ENCODE peak calls at places on chromosomes 4 and X, in five cellular contexts. P is bronchial epithelial cell, W is pancreas, K is prostate gland, E is lower leg skin. I is an unnamed sample.

GRCh38 chrX:133983243-133983973 is 2.0 kb downstream of the GPC3 start:
- DNase-seq in E (no peak), W (no peak), P (no peak), K (no peak), I (no peak)

GRCh38 chrX:57772637-57773036 is 92.6 kb upstream of the NLRP2B start:
- DNase-seq in E (no peak), W (no peak), P (no peak), K (no peak), I (peak)

GRCh38 chr4:41746440-41747229 is 1.9 kb downstream of the PHOX2B start:
- DNase-seq in E (no peak), K (no peak), W (no peak), P (no peak), I (no peak)

GRCh38 chrX:57329008-57329407 is 42.5 kb downstream of the FAAH2 start:
- DNase-seq in W (no peak), E (no peak), K (no peak), P (peak), I (peak)

GRCh38 chr4:14934704-14935390 is 67.4 kb upstream of the CPEB2 start:
- DNase-seq in P (no peak), K (no peak), W (no peak), E (no peak), I (no peak)

GRCh38 chr4:94127707-94128328 is 79.8 kb upstream of the SMARCAD1 start:
- DNase-seq in W (no peak), P (peak), E (no peak), K (no peak), I (peak)

GRCh38 chr4:926538-926937 is 5.6 kb downstream of the GAK start:
- DNase-seq in W (no peak), K (no peak), P (peak), E (peak), I (peak)

GRCh38 chr4:17063870-17064269 is 165.4 kb upstream of the LDB2 start:
- DNase-seq in P (no peak), E (no peak), K (no peak), W (no peak), I (no peak)

GRCh38 chrX:96764864-96765263 is 80.2 kb downstream of the DIAPH2 start:
- DNase-seq in W (no peak), E (no peak), P (no peak), K (no peak), I (no peak)

GRCh38 chrX:3501833-3502535 is 155.5 kb upstream of the MXRA5 start:
- DNase-seq in K (peak), W (no peak), E (no peak), P (peak), I (peak)

GRCh38 chr4:20464381-20464780 is 212.7 kb downstream of the SLIT2 start:
- DNase-seq in K (no peak), P (peak), E (no peak), W (no peak), I (peak)

GRCh38 chrX:116031331-116031730 is 139.2 kb upstream of the AGTR2 start:
- DNase-seq in E (no peak), W (no peak), P (no peak), K (no peak), I (peak)

GRCh38 chrX:150165776-150166610 is 197.1 kb upstream of the MAMLD1 start:
- DNase-seq in W (no peak), K (no peak), P (no peak), E (no peak), I (no peak)

GRCh38 chrX:107559506-107559905 is 68.8 kb upstream of the PRPS1 start:
- DNase-seq in W (no peak), E (peak), P (no peak), K (no peak), I (no peak)

GRCh38 chr4:25807101-25807728 is 55.6 kb downstream of the SEL1L3 start:
- DNase-seq in E (peak), P (no peak), K (no peak), W (no peak), I (no peak)

GRCh38 chrX:118577041-118577440 is 81.4 kb downstream of the DOCK11 start:
- DNase-seq in E (no peak), K (peak), W (peak), P (no peak), I (no peak)

GRCh38 chr4:95544433-95545103 is 4.2 kb downstream of the UNC5C start:
- DNase-seq in E (no peak), K (no peak), W (no peak), P (no peak), I (no peak)
- H3K4me3 ChIP-seq in E (no peak), K (no peak), W (no peak), P (no peak), I (no peak)

GRCh38 chrX:9940397-9940796 is 26.8 kb upstream of the CLDN34 start:
- DNase-seq in W (no peak), K (no peak), E (no peak), P (peak), I (peak)
- TF ChIP-seq CTCF in W (no peak), K (no peak), E (no peak), P (no peak), I (no peak)

DNA sequence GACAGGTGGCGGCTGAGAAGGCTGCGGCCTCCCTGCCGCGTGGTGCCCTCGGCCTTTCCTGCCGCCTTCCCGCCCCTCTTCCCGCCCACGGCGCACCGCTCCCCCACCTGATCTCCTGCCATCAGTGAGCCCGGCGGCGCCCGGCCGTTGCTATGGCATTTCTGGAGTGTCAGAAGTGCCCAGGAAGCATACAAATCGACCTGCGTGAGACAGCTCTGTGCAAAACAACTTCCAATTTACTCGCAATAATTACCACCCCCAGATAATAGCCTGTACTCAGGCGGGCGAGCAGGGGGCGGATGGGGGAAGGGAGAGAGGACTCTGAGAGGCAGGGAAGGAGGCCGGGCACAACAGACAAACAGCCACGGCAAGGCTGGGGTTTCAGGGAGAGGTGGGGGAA is 16.6 kb upstream of the ERCC6L start:
- DNase-seq in E (no peak), W (peak), K (no peak), P (no peak), I (no peak)
- H3K4me3 ChIP-seq in E (no peak), W (no peak), K (no peak), P (no peak), I (no peak)

DNA sequence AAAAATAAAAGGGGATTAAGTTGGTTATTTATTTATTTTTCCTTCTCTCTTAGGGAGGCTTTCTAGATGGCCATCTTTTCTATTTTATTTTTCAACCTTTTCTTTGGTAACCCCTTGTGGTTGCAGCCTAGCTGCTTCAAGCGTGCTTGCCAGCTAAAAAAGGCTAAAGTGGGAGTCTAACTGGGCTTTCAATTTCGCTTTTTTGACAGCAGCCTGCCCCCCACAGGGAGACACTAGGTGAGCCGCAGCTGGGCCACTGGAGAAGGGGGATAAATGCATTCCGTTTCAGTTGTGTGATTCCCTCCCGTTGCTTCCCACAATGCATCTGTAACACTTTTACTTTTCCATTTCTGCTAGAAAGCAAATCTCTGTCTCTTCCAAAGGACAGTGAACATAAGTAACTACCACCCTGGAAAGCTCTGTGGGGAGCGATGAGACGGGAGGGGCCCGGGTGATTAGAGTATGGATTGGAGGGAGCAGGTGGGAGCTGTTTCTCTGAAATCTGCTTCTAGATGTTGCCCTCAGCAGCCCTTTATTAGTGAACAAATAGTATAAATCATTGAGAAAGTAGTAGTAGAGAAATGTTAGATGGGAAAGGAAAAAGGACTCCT is 86.2 kb upstream of the RAPGEF2 start:
- DNase-seq in W (no peak), P (no peak), K (no peak), E (no peak), I (no peak)
- TF ChIP-seq CTCF in W (no peak), P (no peak), K (no peak), E (no peak), I (no peak)

GRCh38 chrX:48798318-48798717 is 3.5 kb upstream of the HDAC6 start:
- DNase-seq in E (no peak), K (no peak), P (no peak), W (no peak), I (no peak)
- H3K4me3 ChIP-seq in E (no peak), K (no peak), P (no peak), W (no peak), I (no peak)

DNA sequence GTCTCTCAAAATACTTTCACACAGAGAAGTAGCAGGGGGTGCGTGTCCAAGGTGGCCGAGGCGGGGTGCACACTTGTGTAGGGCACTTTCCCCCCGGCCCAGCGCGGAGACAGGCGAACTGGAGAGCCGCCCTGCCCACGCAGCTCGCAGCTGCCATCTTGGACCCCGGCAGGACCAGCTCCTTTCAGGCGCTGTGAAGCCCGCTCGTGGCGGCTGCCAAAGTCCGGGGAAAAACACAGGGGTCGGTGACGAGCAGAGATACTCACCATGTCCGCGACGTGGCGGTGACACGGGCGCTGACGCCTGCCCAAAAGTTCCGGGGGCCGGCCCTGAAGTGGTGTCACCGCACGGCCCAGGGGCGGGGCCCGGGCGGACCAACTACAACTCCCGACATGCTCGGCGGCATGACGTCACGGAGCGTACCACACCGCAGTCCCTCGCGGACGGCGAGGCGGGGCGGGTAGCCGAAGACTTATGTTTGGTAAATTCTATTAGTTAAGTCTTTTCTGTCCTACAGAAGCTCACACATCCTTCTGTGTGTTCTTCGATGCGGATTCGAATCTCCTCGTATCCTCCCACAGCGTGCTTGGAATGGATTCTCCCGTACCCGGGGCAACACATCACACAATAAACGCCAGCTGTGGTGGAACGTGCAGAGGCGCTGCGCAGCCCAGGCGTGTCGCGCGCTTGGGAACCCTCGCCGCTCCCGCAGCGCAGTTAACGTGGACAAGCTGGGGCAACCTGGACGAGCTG is at the start of gene UFSP2:
- DNase-seq in E (peak), W (peak), K (peak), P (peak), I (peak)
- TF ChIP-seq CTCF in E (no peak), W (no peak), K (peak), P (no peak), I (no peak)

GRCh38 chr4:118034061-118034785 is at the start of gene NDST3:
- DNase-seq in K (peak), E (no peak), W (no peak), P (peak), I (peak)
- H3K4me3 ChIP-seq in K (peak), E (no peak), W (peak), P (peak), I (peak)

DNA sequence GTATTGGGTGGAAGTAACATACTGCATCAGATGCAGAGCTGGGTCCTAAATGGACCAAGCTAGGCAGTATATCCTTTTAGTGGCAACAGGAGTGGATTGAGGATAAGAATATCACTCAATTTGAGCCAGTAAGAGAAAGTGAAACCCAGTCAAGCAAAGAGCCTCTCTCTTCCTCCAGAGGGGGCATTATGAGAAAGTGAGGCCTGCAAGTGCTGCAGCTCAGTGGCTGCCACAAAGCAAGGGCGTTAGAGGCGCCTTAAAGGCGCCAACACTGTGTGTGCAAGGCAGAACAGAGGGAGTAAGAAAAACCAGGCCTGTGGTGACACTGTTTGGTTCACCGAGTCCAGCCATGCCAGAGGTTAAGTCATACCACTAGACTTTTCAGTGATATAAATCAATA is 17.5 kb downstream of the STX18 start:
- DNase-seq in E (no peak), P (no peak), W (no peak), K (no peak), I (no peak)
- TF ChIP-seq CTCF in E (no peak), P (no peak), W (no peak), K (no peak), I (no peak)